ENCODE peak calls at places on chromosomes 4 and X, in eight cellular contexts. One of them, this sample, is unnamed.
A peak's percentile ranks its signal among the peaks of the same experiment; 100 is the strongest.

GRCh38 chrX:19017271-19017670 is 33.4 kb upstream of the PHKA2 start:
- DNase-seq in dermis blood vessel endothelial cell: peak; percentile 22
- DNase-seq in EH: peak; percentile 43
- DNase-seq in 8988T: no peak
- DNase-seq in stimulated activated CD8-positive, alpha-beta memory T cell treated with anti-CD3 and anti-CD28 coated beads, Interleukin-2, amount 100 ng/mL, for 48 hours: no peak
- DNase-seq in activated naive CD8-positive, alpha-beta T cell treated with anti-CD3 and anti-CD28 coated beads for 36 hours: no peak
- DNase-seq in cardiac muscle cell: peak; percentile 26
- DNase-seq in bronchial epithelial cell: peak; percentile 10
- DNase-seq in this sample: no peak

GRCh38 chr4:123896446-123897071 is 500.0 kb downstream of the SPRY1 start:
- DNase-seq in dermis blood vessel endothelial cell: peak; percentile 60
- DNase-seq in EH: peak; percentile 2
- DNase-seq in 8988T: no peak
- DNase-seq in stimulated activated CD8-positive, alpha-beta memory T cell treated with anti-CD3 and anti-CD28 coated beads, Interleukin-2, amount 100 ng/mL, for 48 hours: no peak
- DNase-seq in activated naive CD8-positive, alpha-beta T cell treated with anti-CD3 and anti-CD28 coated beads for 36 hours: no peak
- DNase-seq in cardiac muscle cell: peak; percentile 74
- DNase-seq in bronchial epithelial cell: no peak
- DNase-seq in this sample: peak; percentile 10

GRCh38 chr4:61437923-61438322 is 237.8 kb downstream of the ADGRL3 start:
- DNase-seq in dermis blood vessel endothelial cell: no peak
- DNase-seq in EH: no peak
- DNase-seq in 8988T: no peak
- DNase-seq in stimulated activated CD8-positive, alpha-beta memory T cell treated with anti-CD3 and anti-CD28 coated beads, Interleukin-2, amount 100 ng/mL, for 48 hours: no peak
- DNase-seq in activated naive CD8-positive, alpha-beta T cell treated with anti-CD3 and anti-CD28 coated beads for 36 hours: no peak
- DNase-seq in cardiac muscle cell: no peak
- DNase-seq in bronchial epithelial cell: no peak
- DNase-seq in this sample: no peak

GRCh38 chr4:73869130-73870055 is at the start of gene CXCL1:
- DNase-seq in dermis blood vessel endothelial cell: peak; percentile 71
- DNase-seq in EH: peak; percentile 45
- DNase-seq in 8988T: no peak
- DNase-seq in stimulated activated CD8-positive, alpha-beta memory T cell treated with anti-CD3 and anti-CD28 coated beads, Interleukin-2, amount 100 ng/mL, for 48 hours: no peak
- DNase-seq in activated naive CD8-positive, alpha-beta T cell treated with anti-CD3 and anti-CD28 coated beads for 36 hours: no peak
- DNase-seq in cardiac muscle cell: peak; percentile 63
- DNase-seq in bronchial epithelial cell: peak; percentile 20
- DNase-seq in this sample: peak; percentile 57

GRCh38 chr4:76219299-76220055 is 5.9 kb upstream of the SCARB2 start:
- DNase-seq in dermis blood vessel endothelial cell: no peak
- DNase-seq in EH: peak; percentile 71
- DNase-seq in 8988T: no peak
- DNase-seq in stimulated activated CD8-positive, alpha-beta memory T cell treated with anti-CD3 and anti-CD28 coated beads, Interleukin-2, amount 100 ng/mL, for 48 hours: no peak
- DNase-seq in activated naive CD8-positive, alpha-beta T cell treated with anti-CD3 and anti-CD28 coated beads for 36 hours: no peak
- DNase-seq in cardiac muscle cell: peak; percentile 85
- DNase-seq in bronchial epithelial cell: peak; percentile 85
- DNase-seq in this sample: no peak

GRCh38 chrX:43627669-43628068 is 28.4 kb upstream of the MAOA start:
- DNase-seq in dermis blood vessel endothelial cell: no peak
- DNase-seq in EH: no peak
- DNase-seq in 8988T: no peak
- DNase-seq in stimulated activated CD8-positive, alpha-beta memory T cell treated with anti-CD3 and anti-CD28 coated beads, Interleukin-2, amount 100 ng/mL, for 48 hours: no peak
- DNase-seq in activated naive CD8-positive, alpha-beta T cell treated with anti-CD3 and anti-CD28 coated beads for 36 hours: no peak
- DNase-seq in cardiac muscle cell: no peak
- DNase-seq in bronchial epithelial cell: no peak
- DNase-seq in this sample: no peak

GRCh38 chrX:115642895-115643530 is 82.0 kb downstream of the PLS3 start:
- DNase-seq in dermis blood vessel endothelial cell: peak; percentile 70
- DNase-seq in EH: peak; percentile 75
- DNase-seq in 8988T: no peak
- DNase-seq in stimulated activated CD8-positive, alpha-beta memory T cell treated with anti-CD3 and anti-CD28 coated beads, Interleukin-2, amount 100 ng/mL, for 48 hours: no peak
- DNase-seq in activated naive CD8-positive, alpha-beta T cell treated with anti-CD3 and anti-CD28 coated beads for 36 hours: peak; percentile 4
- DNase-seq in cardiac muscle cell: peak; percentile 72
- DNase-seq in bronchial epithelial cell: peak; percentile 38
- DNase-seq in this sample: peak; percentile 51

GRCh38 chr4:13294961-13295605 is 189.1 kb downstream of the RAB28 start:
- DNase-seq in dermis blood vessel endothelial cell: no peak
- DNase-seq in EH: no peak
- DNase-seq in 8988T: no peak
- DNase-seq in stimulated activated CD8-positive, alpha-beta memory T cell treated with anti-CD3 and anti-CD28 coated beads, Interleukin-2, amount 100 ng/mL, for 48 hours: no peak
- DNase-seq in activated naive CD8-positive, alpha-beta T cell treated with anti-CD3 and anti-CD28 coated beads for 36 hours: no peak
- DNase-seq in cardiac muscle cell: peak; percentile 21
- DNase-seq in bronchial epithelial cell: peak; percentile 10
- DNase-seq in this sample: no peak

GRCh38 chr4:86558258-86558657 is 35.9 kb upstream of the PTPN13 start:
- DNase-seq in dermis blood vessel endothelial cell: no peak
- DNase-seq in EH: no peak
- DNase-seq in 8988T: no peak
- DNase-seq in stimulated activated CD8-positive, alpha-beta memory T cell treated with anti-CD3 and anti-CD28 coated beads, Interleukin-2, amount 100 ng/mL, for 48 hours: no peak
- DNase-seq in activated naive CD8-positive, alpha-beta T cell treated with anti-CD3 and anti-CD28 coated beads for 36 hours: no peak
- DNase-seq in cardiac muscle cell: no peak
- DNase-seq in bronchial epithelial cell: no peak
- DNase-seq in this sample: no peak

GRCh38 chrX:67651437-67652142 is 107.8 kb downstream of the AR start:
- DNase-seq in dermis blood vessel endothelial cell: no peak
- DNase-seq in EH: no peak
- DNase-seq in 8988T: no peak
- DNase-seq in stimulated activated CD8-positive, alpha-beta memory T cell treated with anti-CD3 and anti-CD28 coated beads, Interleukin-2, amount 100 ng/mL, for 48 hours: no peak
- DNase-seq in activated naive CD8-positive, alpha-beta T cell treated with anti-CD3 and anti-CD28 coated beads for 36 hours: no peak
- DNase-seq in cardiac muscle cell: no peak
- DNase-seq in bronchial epithelial cell: no peak
- DNase-seq in this sample: no peak

GRCh38 chr4:130825283-130825682 is 1729.3 kb downstream of the C4orf33 start:
- DNase-seq in dermis blood vessel endothelial cell: no peak
- DNase-seq in EH: no peak
- DNase-seq in 8988T: no peak
- DNase-seq in stimulated activated CD8-positive, alpha-beta memory T cell treated with anti-CD3 and anti-CD28 coated beads, Interleukin-2, amount 100 ng/mL, for 48 hours: no peak
- DNase-seq in activated naive CD8-positive, alpha-beta T cell treated with anti-CD3 and anti-CD28 coated beads for 36 hours: no peak
- DNase-seq in cardiac muscle cell: no peak
- DNase-seq in bronchial epithelial cell: no peak
- DNase-seq in this sample: no peak

GRCh38 chr4:148056879-148057278 is 325.0 kb downstream of the ARHGAP10 start:
- DNase-seq in dermis blood vessel endothelial cell: peak; percentile 42
- DNase-seq in EH: peak; percentile 74
- DNase-seq in 8988T: no peak
- DNase-seq in stimulated activated CD8-positive, alpha-beta memory T cell treated with anti-CD3 and anti-CD28 coated beads, Interleukin-2, amount 100 ng/mL, for 48 hours: peak; percentile 38
- DNase-seq in activated naive CD8-positive, alpha-beta T cell treated with anti-CD3 and anti-CD28 coated beads for 36 hours: peak; percentile 73
- DNase-seq in cardiac muscle cell: peak; percentile 68
- DNase-seq in bronchial epithelial cell: peak; percentile 63
- DNase-seq in this sample: no peak

GRCh38 chr4:184746532-184746870 is 12.6 kb upstream of the CENPU start:
- DNase-seq in dermis blood vessel endothelial cell: no peak
- DNase-seq in EH: peak; percentile 83
- DNase-seq in 8988T: no peak
- DNase-seq in stimulated activated CD8-positive, alpha-beta memory T cell treated with anti-CD3 and anti-CD28 coated beads, Interleukin-2, amount 100 ng/mL, for 48 hours: no peak
- DNase-seq in activated naive CD8-positive, alpha-beta T cell treated with anti-CD3 and anti-CD28 coated beads for 36 hours: no peak
- DNase-seq in cardiac muscle cell: peak; percentile 96
- DNase-seq in bronchial epithelial cell: peak; percentile 84
- DNase-seq in this sample: no peak

GRCh38 chrX:44183329-44183728 is 160.1 kb downstream of the EFHC2 start:
- DNase-seq in dermis blood vessel endothelial cell: no peak
- DNase-seq in EH: no peak
- DNase-seq in 8988T: no peak
- DNase-seq in stimulated activated CD8-positive, alpha-beta memory T cell treated with anti-CD3 and anti-CD28 coated beads, Interleukin-2, amount 100 ng/mL, for 48 hours: no peak
- DNase-seq in activated naive CD8-positive, alpha-beta T cell treated with anti-CD3 and anti-CD28 coated beads for 36 hours: no peak
- DNase-seq in cardiac muscle cell: no peak
- DNase-seq in bronchial epithelial cell: peak; percentile 37
- DNase-seq in this sample: no peak

GRCh38 chr4:151325320-151326246 is at the start of gene SH3D19:
- DNase-seq in dermis blood vessel endothelial cell: peak; percentile 81
- DNase-seq in EH: peak; percentile 73
- DNase-seq in 8988T: peak; percentile 51
- DNase-seq in stimulated activated CD8-positive, alpha-beta memory T cell treated with anti-CD3 and anti-CD28 coated beads, Interleukin-2, amount 100 ng/mL, for 48 hours: no peak
- DNase-seq in activated naive CD8-positive, alpha-beta T cell treated with anti-CD3 and anti-CD28 coated beads for 36 hours: peak; percentile 13
- DNase-seq in cardiac muscle cell: peak; percentile 83
- DNase-seq in bronchial epithelial cell: peak; percentile 69
- DNase-seq in this sample: peak; percentile 93

GRCh38 chr4:153750197-153750817 is 9.5 kb downstream of the RNF175 start:
- DNase-seq in dermis blood vessel endothelial cell: peak; percentile 84
- DNase-seq in EH: peak; percentile 72
- DNase-seq in 8988T: no peak
- DNase-seq in stimulated activated CD8-positive, alpha-beta memory T cell treated with anti-CD3 and anti-CD28 coated beads, Interleukin-2, amount 100 ng/mL, for 48 hours: peak; percentile 36
- DNase-seq in activated naive CD8-positive, alpha-beta T cell treated with anti-CD3 and anti-CD28 coated beads for 36 hours: peak; percentile 61
- DNase-seq in cardiac muscle cell: peak; percentile 87
- DNase-seq in bronchial epithelial cell: peak; percentile 68
- DNase-seq in this sample: peak; percentile 77

GRCh38 chr4:134906404-134907023 is 704.9 kb upstream of the PABPC4L start:
- DNase-seq in dermis blood vessel endothelial cell: no peak
- DNase-seq in EH: peak; percentile 53
- DNase-seq in 8988T: no peak
- DNase-seq in stimulated activated CD8-positive, alpha-beta memory T cell treated with anti-CD3 and anti-CD28 coated beads, Interleukin-2, amount 100 ng/mL, for 48 hours: no peak
- DNase-seq in activated naive CD8-positive, alpha-beta T cell treated with anti-CD3 and anti-CD28 coated beads for 36 hours: no peak
- DNase-seq in cardiac muscle cell: peak; percentile 12
- DNase-seq in bronchial epithelial cell: peak; percentile 1
- DNase-seq in this sample: no peak

GRCh38 chr4:71074452-71075299 is 81.2 kb downstream of the DCK start:
- DNase-seq in dermis blood vessel endothelial cell: peak; percentile 13
- DNase-seq in EH: peak; percentile 36
- DNase-seq in 8988T: no peak
- DNase-seq in stimulated activated CD8-positive, alpha-beta memory T cell treated with anti-CD3 and anti-CD28 coated beads, Interleukin-2, amount 100 ng/mL, for 48 hours: no peak
- DNase-seq in activated naive CD8-positive, alpha-beta T cell treated with anti-CD3 and anti-CD28 coated beads for 36 hours: no peak
- DNase-seq in cardiac muscle cell: no peak
- DNase-seq in bronchial epithelial cell: no peak
- DNase-seq in this sample: no peak

GRCh38 chr4:139951051-139951450 is 202.9 kb downstream of the MAML3 start:
- DNase-seq in dermis blood vessel endothelial cell: no peak
- DNase-seq in EH: peak; percentile 83
- DNase-seq in 8988T: no peak
- DNase-seq in stimulated activated CD8-positive, alpha-beta memory T cell treated with anti-CD3 and anti-CD28 coated beads, Interleukin-2, amount 100 ng/mL, for 48 hours: no peak
- DNase-seq in activated naive CD8-positive, alpha-beta T cell treated with anti-CD3 and anti-CD28 coated beads for 36 hours: peak; percentile 42
- DNase-seq in cardiac muscle cell: peak; percentile 56
- DNase-seq in bronchial epithelial cell: peak; percentile 39
- DNase-seq in this sample: no peak

GRCh38 chrX:39850630-39851152 is 247.1 kb downstream of the BCOR start:
- DNase-seq in dermis blood vessel endothelial cell: no peak
- DNase-seq in EH: peak; percentile 70
- DNase-seq in 8988T: no peak
- DNase-seq in stimulated activated CD8-positive, alpha-beta memory T cell treated with anti-CD3 and anti-CD28 coated beads, Interleukin-2, amount 100 ng/mL, for 48 hours: no peak
- DNase-seq in activated naive CD8-positive, alpha-beta T cell treated with anti-CD3 and anti-CD28 coated beads for 36 hours: peak; percentile 21
- DNase-seq in cardiac muscle cell: peak; percentile 54
- DNase-seq in bronchial epithelial cell: no peak
- DNase-seq in this sample: no peak

GRCh38 chr4:138958519-138958918 is 57.1 kb upstream of the NOCT start:
- DNase-seq in dermis blood vessel endothelial cell: peak; percentile 11
- DNase-seq in EH: no peak
- DNase-seq in 8988T: no peak
- DNase-seq in stimulated activated CD8-positive, alpha-beta memory T cell treated with anti-CD3 and anti-CD28 coated beads, Interleukin-2, amount 100 ng/mL, for 48 hours: no peak
- DNase-seq in activated naive CD8-positive, alpha-beta T cell treated with anti-CD3 and anti-CD28 coated beads for 36 hours: no peak
- DNase-seq in cardiac muscle cell: peak; percentile 55
- DNase-seq in bronchial epithelial cell: no peak
- DNase-seq in this sample: peak; percentile 23

GRCh38 chr4:152691761-152692160 is 12.0 kb upstream of the TMEM154 start:
- DNase-seq in dermis blood vessel endothelial cell: no peak
- DNase-seq in EH: no peak
- DNase-seq in 8988T: no peak
- DNase-seq in stimulated activated CD8-positive, alpha-beta memory T cell treated with anti-CD3 and anti-CD28 coated beads, Interleukin-2, amount 100 ng/mL, for 48 hours: no peak
- DNase-seq in activated naive CD8-positive, alpha-beta T cell treated with anti-CD3 and anti-CD28 coated beads for 36 hours: no peak
- DNase-seq in cardiac muscle cell: no peak
- DNase-seq in bronchial epithelial cell: no peak
- DNase-seq in this sample: no peak

GRCh38 chr4:112381996-112382692 is 85.0 kb downstream of the ALPK1 start:
- DNase-seq in dermis blood vessel endothelial cell: no peak
- DNase-seq in EH: no peak
- DNase-seq in 8988T: no peak
- DNase-seq in stimulated activated CD8-positive, alpha-beta memory T cell treated with anti-CD3 and anti-CD28 coated beads, Interleukin-2, amount 100 ng/mL, for 48 hours: no peak
- DNase-seq in activated naive CD8-positive, alpha-beta T cell treated with anti-CD3 and anti-CD28 coated beads for 36 hours: no peak
- DNase-seq in cardiac muscle cell: no peak
- DNase-seq in bronchial epithelial cell: no peak
- DNase-seq in this sample: no peak

GRCh38 chrX:96763608-96764007 is 79.0 kb downstream of the DIAPH2 start:
- DNase-seq in dermis blood vessel endothelial cell: no peak
- DNase-seq in EH: no peak
- DNase-seq in 8988T: no peak
- DNase-seq in stimulated activated CD8-positive, alpha-beta memory T cell treated with anti-CD3 and anti-CD28 coated beads, Interleukin-2, amount 100 ng/mL, for 48 hours: no peak
- DNase-seq in activated naive CD8-positive, alpha-beta T cell treated with anti-CD3 and anti-CD28 coated beads for 36 hours: no peak
- DNase-seq in cardiac muscle cell: no peak
- DNase-seq in bronchial epithelial cell: no peak
- DNase-seq in this sample: no peak

GRCh38 chrX:107747596-107748161 is 27.9 kb downstream of the TSC22D3 start:
- DNase-seq in dermis blood vessel endothelial cell: no peak
- DNase-seq in EH: peak; percentile 69
- DNase-seq in 8988T: no peak
- DNase-seq in stimulated activated CD8-positive, alpha-beta memory T cell treated with anti-CD3 and anti-CD28 coated beads, Interleukin-2, amount 100 ng/mL, for 48 hours: no peak
- DNase-seq in activated naive CD8-positive, alpha-beta T cell treated with anti-CD3 and anti-CD28 coated beads for 36 hours: no peak
- DNase-seq in cardiac muscle cell: peak; percentile 64
- DNase-seq in bronchial epithelial cell: peak; percentile 86
- DNase-seq in this sample: no peak

GRCh38 chr4:60934896-60935295 is 265.2 kb upstream of the ADGRL3 start:
- DNase-seq in dermis blood vessel endothelial cell: no peak
- DNase-seq in EH: no peak
- DNase-seq in 8988T: no peak
- DNase-seq in stimulated activated CD8-positive, alpha-beta memory T cell treated with anti-CD3 and anti-CD28 coated beads, Interleukin-2, amount 100 ng/mL, for 48 hours: no peak
- DNase-seq in activated naive CD8-positive, alpha-beta T cell treated with anti-CD3 and anti-CD28 coated beads for 36 hours: no peak
- DNase-seq in cardiac muscle cell: no peak
- DNase-seq in bronchial epithelial cell: no peak
- DNase-seq in this sample: no peak